ENCODE peak calls at places on chromosomes 4 and X, in seven cellular contexts. G is spleen, U is substantia nigra, Y is OCI-M1, N is brain microvascular endothelial cell, B is globus pallidus, O is dermis microvascular lymphatic vessel endothelial cell. Q is an unnamed sample.

GRCh38 chrX:78650906-78651437 is 8.2 kb downstream of the RTL3 start:
- DNase-seq in Y (peak; percentile 82), O (no peak), B (no peak), G (no peak), N (peak; percentile 23), U (no peak), Q (no peak)

GRCh38 chr4:77893451-77893850 is 30.8 kb downstream of the MRPL1 start:
- DNase-seq in Y (no peak), N (no peak), O (no peak), B (no peak), G (no peak), U (no peak), Q (no peak)

GRCh38 chrX:19787305-19787704 is 100.1 kb downstream of the SH3KBP1 start:
- DNase-seq in B (no peak), O (no peak), Y (no peak), N (no peak), G (no peak), U (no peak), Q (no peak)

GRCh38 chrX:135644624-135645023 is 68.8 kb upstream of the CT45A1 start:
- DNase-seq in N (no peak), Y (no peak), B (no peak), G (no peak), U (no peak), O (no peak), Q (no peak)

GRCh38 chr4:175874290-175874689 is 62.2 kb upstream of the GPM6A start:
- DNase-seq in O (no peak), Y (peak; percentile 10), G (no peak), N (no peak), U (no peak), B (no peak), Q (no peak)

GRCh38 chrX:40459576-40460158 is 121.1 kb upstream of the ATP6AP2 start:
- DNase-seq in B (peak; percentile 90), U (peak; percentile 65), O (no peak), Y (no peak), G (no peak), N (no peak), Q (peak; percentile 44)

GRCh38 chr4:105895609-105896460 is 564 bp downstream of the NPNT start:
- DNase-seq in O (no peak), B (no peak), G (no peak), Y (no peak), N (no peak), U (no peak), Q (no peak)

GRCh38 chrX:848366-848765 is 217.8 kb downstream of the SHOX start:
- DNase-seq in G (no peak), B (no peak), Y (no peak), N (no peak), U (no peak), O (no peak), Q (no peak)

GRCh38 chr4:1164040-1164439 is 8.3 kb downstream of the SPON2 start:
- DNase-seq in Y (no peak), U (no peak), O (no peak), N (no peak), G (no peak), B (no peak), Q (no peak)

GRCh38 chr4:71380721-71381120 is 41.9 kb downstream of the SLC4A4 start:
- DNase-seq in Y (no peak), G (no peak), B (no peak), U (no peak), O (no peak), N (peak; percentile 40), Q (no peak)

GRCh38 chr4:70705146-70705855 is 16.5 kb upstream of the RUFY3 start:
- DNase-seq in B (peak; percentile 63), N (peak; percentile 34), Y (peak; percentile 83), U (peak; percentile 83), G (peak; percentile 94), O (no peak), Q (peak; percentile 57)